ENCODE peak calls at places on chromosomes 12 and 14, in four cellular contexts. W, J, Q and T are unnamed samples.

GRCh38 chr14:23321572-23322547 is 603 bp downstream of the PABPN1 start:
- DNase-seq in W (no peak), J (peak), Q (no peak), T (peak)

GRCh38 chr12:68638721-68639395 is 28.2 kb downstream of the RAP1B start:
- DNase-seq in J (no peak), W (no peak), Q (no peak), T (no peak)

GRCh38 chr14:93954900-93955891 is 21.2 kb downstream of the ASB2 start:
- DNase-seq in Q (no peak), W (no peak), J (no peak), T (peak)

GRCh38 chr12:126033746-126034145 is 968.5 kb downstream of the AACS start:
- DNase-seq in W (no peak), J (no peak), Q (no peak), T (no peak)

GRCh38 chr14:56183631-56184157 is 65.5 kb downstream of the PELI2 start:
- DNase-seq in Q (no peak), J (no peak), W (no peak), T (no peak)

GRCh38 chr14:104342435-104343293 is 204.3 kb downstream of the KIF26A start:
- DNase-seq in Q (no peak), J (no peak), W (no peak), T (no peak)

GRCh38 chr12:49588761-49589516 is 16.5 kb downstream of the FAM186B start:
- DNase-seq in Q (no peak), W (no peak), J (no peak), T (no peak)

GRCh38 chr14:75339059-75339458 is 60.4 kb downstream of the FOS start:
- DNase-seq in J (no peak), Q (no peak), W (peak), T (no peak)

GRCh38 chr14:42222924-42223471 is 616.3 kb downstream of the LRFN5 start:
- DNase-seq in J (no peak), W (peak), Q (peak), T (no peak)

GRCh38 chr12:106248177-106248848 is 493 bp upstream of the CKAP4 start:
- DNase-seq in J (peak), Q (peak), W (no peak), T (no peak)

GRCh38 chr12:115852054-115852453 is 425.4 kb downstream of the MED13L start:
- DNase-seq in J (no peak), W (no peak), Q (no peak), T (no peak)

GRCh38 chr12:46217686-46218508 is 50.9 kb downstream of the SLC38A1 start:
- DNase-seq in W (no peak), J (no peak), Q (no peak), T (peak)

GRCh38 chr14:41505491-41505890 is 101.2 kb upstream of the LRFN5 start:
- DNase-seq in Q (no peak), J (no peak), W (no peak), T (no peak)

GRCh38 chr12:3885179-3886094 is 12.2 kb upstream of the PARP11 start:
- DNase-seq in J (no peak), Q (no peak), W (no peak), T (no peak)

GRCh38 chr14:95889236-95889979 is 12.8 kb downstream of the TUNAR start:
- DNase-seq in Q (no peak), W (no peak), J (no peak), T (no peak)

GRCh38 chr12:58976146-58976545 is 55.8 kb upstream of the LRIG3 start:
- DNase-seq in Q (no peak), W (no peak), J (no peak), T (no peak)

GRCh38 chr14:26394114-26394855 is 203.5 kb downstream of the NOVA1 start:
- DNase-seq in W (no peak), J (no peak), Q (no peak), T (no peak)

GRCh38 chr14:32075636-32076277 is 1.3 kb upstream of the ARHGAP5 start:
- DNase-seq in W (no peak), J (peak), Q (no peak), T (no peak)